ENCODE peak calls at places on chromosome 10, in six cellular contexts. R is T-helper 2 cell; X is HEK293T; K is effector CD4-positive, alpha-beta T cell; D is WTC11; E is fibroblast of lung. S is an unnamed sample.

GRCh38 chr10:3527869-3528268 is 257.1 kb downstream of the KLF6 start:
- DNase-seq in X (no peak), R (no peak), E (no peak), K (no peak), D (no peak), S (no peak)

GRCh38 chr10:100528885-100529472 is 692 bp downstream of the NDUFB8 start:
- DNase-seq in E (no peak), R (no peak), D (no peak), K (no peak), X (no peak), S (no peak)

GRCh38 chr10:100562008-100562672 is 26.4 kb downstream of the HIF1AN start:
- DNase-seq in E (peak), R (peak), D (peak), K (peak), X (peak), S (peak)

GRCh38 chr10:71312840-71313789 is 5.9 kb upstream of the SLC29A3 start:
- DNase-seq in R (no peak), K (no peak), D (no peak), X (no peak), E (peak), S (no peak)

GRCh38 chr10:11472158-11472753 is 139.2 kb downstream of the USP6NL start:
- DNase-seq in X (peak), E (peak), D (peak), K (peak), R (peak), S (no peak)

GRCh38 chr10:24242562-24242961 is 33.6 kb downstream of the KIAA1217 start:
- DNase-seq in X (no peak), E (peak), D (no peak), K (no peak), R (no peak), S (no peak)

GRCh38 chr10:72367301-72367970 is 12.7 kb upstream of the DNAJB12 start:
- DNase-seq in K (no peak), E (no peak), D (no peak), R (no peak), X (no peak), S (no peak)

GRCh38 chr10:61078542-61078941 is 134.6 kb upstream of the RHOBTB1 start:
- DNase-seq in K (no peak), X (no peak), E (peak), R (no peak), D (no peak), S (no peak)

GRCh38 chr10:35396560-35397434 is 60.5 kb downstream of the CCNY start:
- DNase-seq in X (no peak), K (no peak), D (no peak), E (no peak), R (no peak), S (no peak)

GRCh38 chr10:77553966-77554365 is 83.6 kb downstream of the KCNMA1 start:
- DNase-seq in D (no peak), E (peak), R (no peak), K (no peak), X (no peak), S (no peak)

GRCh38 chr10:68561804-68562649 is 1.9 kb downstream of the TET1 start:
- DNase-seq in D (peak), R (no peak), X (peak), E (peak), K (no peak), S (no peak)

GRCh38 chr10:97356318-97356914 is 21.9 kb upstream of the FRAT2 start:
- DNase-seq in D (no peak), E (no peak), R (no peak), K (no peak), X (no peak), S (no peak)

GRCh38 chr10:76881477-76882220 is 756.0 kb downstream of the KCNMA1 start:
- DNase-seq in K (no peak), D (no peak), E (peak), R (no peak), X (no peak), S (no peak)

GRCh38 chr10:29620112-29620690 is 14.6 kb downstream of the SVIL start:
- DNase-seq in E (no peak), R (no peak), D (no peak), X (no peak), K (no peak), S (no peak)

GRCh38 chr10:20892011-20892585 is 5.0 kb downstream of the NEBL start:
- DNase-seq in D (no peak), X (no peak), K (no peak), E (peak), R (no peak), S (no peak)

GRCh38 chr10:102596506-102596971 is 47.7 kb upstream of the TRIM8 start:
- DNase-seq in R (no peak), K (no peak), X (peak), D (peak), E (peak), S (no peak)

GRCh38 chr10:61904711-61905445 is 3.4 kb downstream of the ARID5B start:
- DNase-seq in K (peak), R (peak), E (peak), D (no peak), X (peak), S (no peak)

GRCh38 chr10:133336131-133337078 is at the start of gene CALY:
- DNase-seq in X (peak), D (peak), K (peak), E (no peak), R (peak), S (peak)

GRCh38 chr10:96269438-96270300 is 1.7 kb downstream of the BLNK start:
- DNase-seq in R (no peak), D (no peak), X (no peak), E (no peak), K (no peak), S (no peak)

GRCh38 chr10:5551531-5552375 is 27.0 kb downstream of the CALML3 start:
- DNase-seq in D (peak), E (peak), R (no peak), K (no peak), X (no peak), S (no peak)

GRCh38 chr10:110629680-110630191 is 14.4 kb upstream of the RBM20 start:
- DNase-seq in X (no peak), R (no peak), E (peak), D (no peak), K (no peak), S (no peak)

GRCh38 chr10:6023661-6024333 is 38.4 kb downstream of the IL2RA start:
- DNase-seq in X (no peak), K (no peak), E (no peak), R (no peak), D (no peak), S (no peak)

GRCh38 chr10:61397175-61397986 is 55.8 kb downstream of the TMEM26 start:
- DNase-seq in R (no peak), K (no peak), D (no peak), E (peak), X (no peak), S (no peak)